ENCODE peak calls at places on chromosomes 12 and 14, in ten cellular contexts. D, Q, M, R, B, E, V, O, U and N are unnamed samples.
A peak's percentile ranks its signal among the peaks of the same experiment; 100 is the strongest.

GRCh38 chr12:121001060-121001459 is 15.2 kb downstream of the C12orf43 start:
- DNase-seq in D (no peak), Q (no peak), M (no peak), R (no peak), B (no peak), E (no peak), V (no peak), O (no peak), U (no peak), N (no peak)

GRCh38 chr12:54628186-54628846 is 6.4 kb downstream of the LACRT start:
- DNase-seq in D (no peak), Q (no peak), M (no peak), R (no peak), B (no peak), E (no peak), V (no peak), O (peak; percentile 31), U (no peak), N (no peak)

GRCh38 chr12:50403001-50403440 is 2.3 kb downstream of the LARP4 start:
- DNase-seq in D (no peak), Q (no peak), M (no peak), R (no peak), B (no peak), E (no peak), V (no peak), O (no peak), U (no peak), N (no peak)

GRCh38 chr14:104315169-104315568 is 176.8 kb downstream of the KIF26A start:
- DNase-seq in D (no peak), Q (no peak), M (no peak), R (peak; percentile 15), B (peak; percentile 1), E (no peak), V (no peak), O (no peak), U (peak; percentile 55), N (no peak)

GRCh38 chr12:89831696-89832095 is 123.1 kb upstream of the ATP2B1 start:
- DNase-seq in D (no peak), Q (no peak), M (no peak), R (no peak), B (no peak), E (no peak), V (no peak), O (no peak), U (no peak), N (no peak)

GRCh38 chr12:82015623-82016347 is 256.6 kb upstream of the PPFIA2 start:
- DNase-seq in D (no peak), Q (no peak), M (no peak), R (no peak), B (no peak), E (no peak), V (no peak), O (no peak), U (no peak), N (no peak)

GRCh38 chr12:81350309-81350708 is 272.4 kb downstream of the ACSS3 start:
- DNase-seq in D (no peak), Q (no peak), M (no peak), R (no peak), B (no peak), E (no peak), V (no peak), O (no peak), U (no peak), N (no peak)

GRCh38 chr14:76169776-76170175 is 18.1 kb downstream of the GPATCH2L start:
- DNase-seq in D (no peak), Q (no peak), M (no peak), R (no peak), B (no peak), E (no peak), V (no peak), O (no peak), U (no peak), N (no peak)

GRCh38 chr12:131140069-131140435 is 186.3 kb downstream of the ADGRD1 start:
- DNase-seq in D (no peak), Q (no peak), M (no peak), R (no peak), B (no peak), E (no peak), V (no peak), O (no peak), U (no peak), N (no peak)
- TF ChIP-seq EP300 in D (no peak), Q (no peak), M (no peak), R (no peak), B (no peak), E (no peak), V (no peak), O (no peak), U (no peak), N (no peak)

GRCh38 chr12:78865297-78865955 is 852 bp downstream of the SYT1 start:
- DNase-seq in D (no peak), Q (no peak), M (no peak), R (no peak), B (no peak), E (no peak), V (no peak), O (no peak), U (no peak), N (no peak)

GRCh38 chr12:78863482-78864427 is 819 bp upstream of the SYT1 start:
- DNase-seq in D (peak; percentile 56), Q (peak; percentile 86), M (peak; percentile 14), R (peak; percentile 43), B (no peak), E (peak; percentile 38), V (no peak), O (no peak), U (peak; percentile 75), N (no peak)

GRCh38 chr12:78866518-78866917 is 1.9 kb downstream of the SYT1 start:
- DNase-seq in D (no peak), Q (no peak), M (no peak), R (no peak), B (no peak), E (no peak), V (no peak), O (no peak), U (no peak), N (no peak)

GRCh38 chr12:78870539-78870938 is 6.0 kb downstream of the SYT1 start:
- DNase-seq in D (no peak), Q (no peak), M (no peak), R (no peak), B (no peak), E (no peak), V (no peak), O (no peak), U (no peak), N (no peak)

GRCh38 chr12:78864483-78865296 is at the start of gene SYT1:
- DNase-seq in D (peak; percentile 76), Q (peak; percentile 96), M (peak; percentile 36), R (no peak), B (no peak), E (peak; percentile 25), V (no peak), O (no peak), U (peak; percentile 79), N (no peak)
- TF ChIP-seq POLR2A in D (no peak), Q (peak; percentile 71), M (no peak), R (no peak), B (no peak), E (no peak), V (no peak), O (no peak), U (no peak), N (no peak)

GRCh38 chr12:6333029-6333428 is 8.8 kb downstream of the TNFRSF1A start:
- DNase-seq in D (no peak), Q (no peak), M (no peak), R (peak; percentile 76), B (no peak), E (no peak), V (no peak), O (no peak), U (no peak), N (no peak)

GRCh38 chr12:6330999-6331714 is 10.7 kb downstream of the TNFRSF1A start:
- DNase-seq in D (no peak), Q (no peak), M (no peak), R (no peak), B (no peak), E (no peak), V (no peak), O (no peak), U (no peak), N (no peak)

GRCh38 chr12:6333566-6333965 is 8.3 kb downstream of the TNFRSF1A start:
- DNase-seq in D (no peak), Q (no peak), M (no peak), R (no peak), B (no peak), E (no peak), V (no peak), O (no peak), U (no peak), N (no peak)

GRCh38 chr12:6334359-6334758 is 7.5 kb downstream of the TNFRSF1A start:
- DNase-seq in D (no peak), Q (no peak), M (no peak), R (no peak), B (no peak), E (no peak), V (no peak), O (no peak), U (no peak), N (no peak)

DNA sequence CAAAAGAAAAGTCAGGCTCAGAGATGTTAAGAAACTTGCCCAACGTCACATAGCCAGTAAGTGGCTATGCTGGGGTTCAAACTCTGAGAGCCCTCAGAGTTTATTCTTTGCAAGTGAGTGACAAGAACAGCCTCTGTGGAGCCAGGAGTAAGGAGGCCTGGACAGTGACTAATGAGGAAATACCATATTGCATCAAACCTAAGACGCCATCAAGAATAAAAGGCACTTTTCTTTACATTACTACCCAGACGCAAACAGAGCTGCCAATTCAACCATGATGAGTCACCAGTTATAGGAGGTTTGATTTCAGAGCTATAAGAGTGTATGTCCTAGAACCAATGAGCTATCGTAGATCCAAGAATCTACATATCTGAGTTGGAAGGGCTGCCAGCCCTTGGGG is 9.4 kb downstream of the TNFRSF1A start:
- DNase-seq in D (no peak), Q (peak; percentile 93), M (no peak), R (no peak), B (no peak), E (no peak), V (no peak), O (no peak), U (no peak), N (no peak)
- TF ChIP-seq EP300 in D (no peak), Q (peak; percentile 63), M (no peak), R (no peak), B (no peak), E (no peak), V (no peak), O (no peak), U (no peak), N (no peak)

DNA sequence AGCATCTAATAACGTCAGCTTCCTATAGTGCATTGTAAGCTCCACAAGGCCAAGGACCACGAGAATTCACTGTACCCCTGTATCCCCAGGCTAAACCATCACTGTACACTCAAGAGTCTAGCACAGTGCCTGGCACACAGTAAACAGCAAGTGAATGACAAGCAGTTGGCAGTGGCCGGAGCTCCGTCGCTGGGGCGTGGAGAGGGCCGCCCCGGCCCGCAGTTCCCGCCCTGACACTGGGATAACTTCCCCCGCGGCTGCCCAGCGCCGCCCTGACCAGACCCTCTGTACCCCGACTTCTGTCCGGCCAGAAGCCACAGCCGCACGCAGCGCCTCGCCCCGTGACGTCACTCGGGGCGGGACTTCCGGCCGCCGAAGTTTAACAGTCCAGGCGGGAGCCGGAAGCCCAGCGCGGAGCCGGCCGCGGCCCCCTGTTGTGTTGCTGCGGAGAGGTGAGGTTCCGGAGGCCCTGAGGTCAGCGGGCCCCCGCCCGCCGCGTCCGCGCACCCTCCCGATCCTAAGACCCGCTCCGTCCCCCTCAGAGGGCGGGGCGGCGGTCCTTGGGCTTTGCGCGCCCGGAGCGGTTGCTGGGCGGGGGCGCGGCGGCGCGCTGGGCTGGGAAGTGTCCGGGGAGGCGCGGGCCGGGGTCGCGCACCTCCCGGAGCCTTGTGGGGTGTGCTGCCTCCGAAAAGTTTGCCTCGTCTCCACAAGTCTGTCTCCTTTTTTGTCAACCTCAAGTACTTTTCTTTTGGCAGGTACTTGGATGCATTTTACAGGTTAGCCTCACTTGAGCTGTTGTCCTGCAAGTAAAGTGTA is at the start of gene NEDD1:
- DNase-seq in D (peak; percentile 85), Q (peak; percentile 84), M (peak; percentile 65), R (peak; percentile 90), B (peak; percentile 87), E (peak; percentile 89), V (peak; percentile 94), O (peak; percentile 92), U (peak; percentile 91), N (peak; percentile 96)
- TF ChIP-seq POLR2A in D (peak; percentile 59), Q (peak; percentile 74), M (no peak), R (peak; percentile 86), B (no peak), E (peak; percentile 74), V (peak; percentile 83), O (peak; percentile 73), U (peak; percentile 48), N (no peak)